ENCODE peak calls at places on chromosomes 16 and 17, in ten cellular contexts. V is upper lobe of right lung, T is PC-3, B is T follicular helper cell, X is cerebellum, N is heart right ventricle, R is lower lobe of right lung, O is H1, J is GM12891, L is kidney epithelial cell. C is an unnamed sample.

GRCh38 chr17:35192708-35193107 is 1.5 kb downstream of the SLC35G3 start:
- DNase-seq in V (no peak), J (no peak), R (no peak), L (no peak), B (no peak), O (no peak), N (no peak), T (no peak), X (no peak), C (no peak)

GRCh38 chr17:31699281-31699680 is 159.8 kb downstream of the COPRS start:
- DNase-seq in V (no peak), N (no peak), L (no peak), R (no peak), B (no peak), T (peak; percentile 8), X (no peak), O (peak; percentile 14), J (no peak), C (no peak)

GRCh38 chr16:50495673-50496072 is 52.5 kb upstream of the NKD1 start:
- DNase-seq in L (no peak), R (no peak), T (no peak), O (no peak), X (no peak), B (no peak), J (no peak), N (no peak), V (no peak), C (no peak)

GRCh38 chr17:15892244-15892643 is 52.7 kb upstream of the ADORA2B start:
- DNase-seq in T (no peak), R (no peak), N (no peak), L (no peak), B (no peak), O (no peak), X (no peak), J (no peak), V (peak; percentile 27), C (no peak)

GRCh38 chr17:3843935-3844516 is 2.0 kb downstream of the NCBP3 start:
- DNase-seq in B (peak; percentile 18), X (no peak), R (no peak), L (no peak), T (peak; percentile 63), J (no peak), O (no peak), V (no peak), N (no peak), C (peak; percentile 67)

GRCh38 chr17:40366861-40367518 is 2.5 kb upstream of the GJD3 start:
- DNase-seq in V (peak; percentile 59), N (no peak), B (no peak), X (no peak), R (no peak), T (no peak), J (no peak), L (no peak), O (no peak), C (no peak)

GRCh38 chr17:73609078-73609477 is 35.2 kb downstream of the SDK2 start:
- DNase-seq in V (no peak), J (no peak), B (no peak), N (no peak), R (no peak), X (no peak), T (no peak), O (no peak), L (no peak), C (no peak)

GRCh38 chr16:57826706-57827625 is 24.7 kb upstream of the KIFC3 start:
- DNase-seq in V (no peak), T (no peak), L (no peak), X (peak; percentile 55), O (no peak), R (no peak), J (no peak), N (peak; percentile 54), B (no peak), C (no peak)

GRCh38 chr17:8153550-8153956 is 1.3 kb upstream of the PER1 start:
- DNase-seq in N (peak; percentile 59), X (no peak), T (peak; percentile 33), V (peak; percentile 82), R (peak; percentile 81), J (no peak), O (no peak), B (no peak), L (peak; percentile 95), C (no peak)